ENCODE peak calls at places on chromosomes 12 and 14, in seven cellular contexts. N, K, Q, X, Z, A and M are unnamed samples.
A peak's percentile ranks its signal among the peaks of the same experiment; 100 is the strongest.

GRCh38 chr12:76346798-76347420 is 1.3 kb downstream of the BBS10 start:
- DNase-seq in K (no peak), Z (peak; percentile 44), N (no peak), Q (peak; percentile 47), X (no peak), A (no peak), M (no peak)

GRCh38 chr12:30990776-30991175 is 64.2 kb downstream of the TSPAN11 start:
- DNase-seq in Z (no peak), Q (no peak), K (no peak), A (no peak), N (no peak), X (no peak), M (no peak)

GRCh38 chr14:35384386-35385041 is 20.0 kb downstream of the NFKBIA start:
- DNase-seq in X (peak; percentile 86), Q (no peak), A (peak; percentile 65), Z (peak; percentile 85), K (no peak), N (no peak), M (no peak)

GRCh38 chr12:130967631-130968030 is 13.9 kb downstream of the ADGRD1 start:
- DNase-seq in N (no peak), Z (no peak), A (no peak), K (no peak), Q (no peak), X (no peak), M (no peak)

GRCh38 chr12:94616217-94616729 is 34.1 kb downstream of the TMCC3 start:
- DNase-seq in N (no peak), Q (no peak), A (peak; percentile 68), X (peak; percentile 22), Z (no peak), K (no peak), M (no peak)

GRCh38 chr12:124692443-124692842 is 125.0 kb upstream of the NCOR2 start:
- DNase-seq in N (no peak), Z (no peak), X (no peak), A (no peak), Q (no peak), K (no peak), M (no peak)

GRCh38 chr14:103436533-103436932 is 51.3 kb downstream of the MARK3 start:
- DNase-seq in A (no peak), Q (no peak), N (no peak), Z (no peak), K (no peak), X (no peak), M (no peak)

GRCh38 chr14:98859301-98859700 is 412.7 kb downstream of the BCL11B start:
- DNase-seq in N (no peak), K (no peak), Z (no peak), Q (no peak), A (no peak), X (no peak), M (no peak)

GRCh38 chr14:104954746-104955395 is 23.3 kb downstream of the AHNAK2 start:
- DNase-seq in K (no peak), N (no peak), X (no peak), Q (no peak), A (no peak), Z (no peak), M (no peak)

GRCh38 chr12:109696485-109697269 is 16.9 kb upstream of the FAM222A start:
- DNase-seq in N (no peak), K (no peak), Q (no peak), Z (no peak), X (no peak), A (no peak), M (no peak)

GRCh38 chr12:95548056-95548538 is 3.2 kb downstream of the USP44 start:
- DNase-seq in Q (no peak), X (peak; percentile 40), Z (peak; percentile 19), N (peak; percentile 20), A (peak; percentile 34), K (no peak), M (no peak)

GRCh38 chr12:112728909-112729308 is 62.6 kb upstream of the RPH3A start:
- DNase-seq in K (no peak), X (no peak), Q (no peak), A (no peak), Z (no peak), N (no peak), M (no peak)